ENCODE peak calls at places on chromosomes 5 and 9, in seven cellular contexts. T, H, Z, X, Y, D and S are unnamed samples. For H3K4me1, the result is how much of the 10 kb centered on the place peaks cover.

GRCh38 chr9:109769250-109769649 is 10.7 kb upstream of the PALM2AKAP2 start:
- DNase-seq in T (no peak), H (no peak), Z (no peak), X (no peak), Y (no peak), D (no peak), S (no peak)

GRCh38 chr5:132822650-132823480 is 7.6 kb downstream of the SHROOM1 start:
- DNase-seq in T (no peak), H (no peak), Z (no peak), X (peak), Y (peak), D (peak), S (no peak)

GRCh38 chr5:131679911-131680310 is 44.9 kb upstream of the RAPGEF6 start:
- DNase-seq in T (no peak), H (no peak), Z (no peak), X (no peak), Y (peak), D (no peak), S (peak)

GRCh38 chr5:3594514-3595101 is 1.0 kb upstream of the IRX1 start:
- DNase-seq in T (no peak), H (no peak), Z (no peak), X (no peak), Y (no peak), D (no peak), S (no peak)

GRCh38 chr5:142063376-142063775 is 45.2 kb upstream of the NDFIP1 start:
- DNase-seq in T (no peak), H (no peak), Z (no peak), X (no peak), Y (no peak), D (no peak), S (no peak)

GRCh38 chr9:128712451-128713410 is 10.4 kb downstream of the PKN3 start:
- DNase-seq in T (no peak), H (no peak), Z (no peak), X (no peak), Y (no peak), D (no peak), S (no peak)

GRCh38 chr5:75611324-75612210 is at the start of gene ANKDD1B:
- DNase-seq in T (peak), H (no peak), Z (peak), X (peak), Y (peak), D (peak), S (peak)

GRCh38 chr9:1083325-1083913 is 33.3 kb downstream of the DMRT2 start:
- DNase-seq in T (no peak), H (peak), Z (peak), X (peak), Y (no peak), D (peak), S (peak)

GRCh38 chr5:102910240-102911226 is 155.4 kb downstream of the PAM start:
- DNase-seq in T (no peak), H (no peak), Z (no peak), X (no peak), Y (peak), D (no peak), S (peak)

GRCh38 chr5:37448941-37449340 is 69.8 kb downstream of the WDR70 start:
- DNase-seq in T (no peak), H (no peak), Z (no peak), X (no peak), Y (peak), D (no peak), S (peak)

GRCh38 chr9:134438204-134438788 is 112.0 kb downstream of the RXRA start:
- DNase-seq in T (peak), H (no peak), Z (no peak), X (no peak), Y (no peak), D (no peak), S (no peak)

GRCh38 chr5:91288517-91288916 is 94.6 kb downstream of the ARRDC3 start:
- DNase-seq in T (no peak), H (no peak), Z (no peak), X (no peak), Y (no peak), D (no peak), S (no peak)

GRCh38 chr5:157559301-157559700 is 16.3 kb downstream of the ADAM19 start:
- DNase-seq in T (no peak), H (no peak), Z (no peak), X (no peak), Y (peak), D (no peak), S (peak)

GRCh38 chr5:91332267-91333044 is 50.7 kb downstream of the ARRDC3 start:
- DNase-seq in T (no peak), H (no peak), Z (no peak), X (no peak), Y (peak), D (no peak), S (peak)

GRCh38 chr9:98520221-98520920 is 188.4 kb downstream of the GABBR2 start:
- DNase-seq in T (no peak), H (no peak), Z (no peak), X (no peak), Y (peak), D (no peak), S (no peak)

GRCh38 chr9:113875917-113876805 is at the start of gene ZNF618:
- DNase-seq in T (no peak), H (peak), Z (peak), X (peak), Y (peak), D (peak), S (peak)

GRCh38 chr9:137454506-137455360 is 4.4 kb downstream of the NSMF start:
- DNase-seq in T (peak), H (peak), Z (peak), X (peak), Y (peak), D (peak), S (no peak)

GRCh38 chr5:98927988-98928801 is 612 bp downstream of the CHD1 start:
- DNase-seq in T (peak), H (peak), Z (peak), X (peak), Y (peak), D (peak), S (peak)

GRCh38 chr5:179454354-179454753 is 96.0 kb upstream of the RUFY1 start:
- DNase-seq in T (no peak), H (no peak), Z (no peak), X (no peak), Y (no peak), D (no peak), S (no peak)

GRCh38 chr5:97127727-97128126 is 14.7 kb downstream of the LIX1 start:
- DNase-seq in T (no peak), H (no peak), Z (no peak), X (no peak), Y (no peak), D (no peak), S (no peak)

GRCh38 chr9:69001921-69002320 is 12.0 kb downstream of the PRKACG start:
- DNase-seq in T (no peak), H (no peak), Z (no peak), X (no peak), Y (no peak), D (no peak), S (no peak)

GRCh38 chr9:77588319-77588937 is 59.7 kb downstream of the GNA14 start:
- DNase-seq in T (no peak), H (no peak), Z (peak), X (no peak), Y (peak), D (no peak), S (peak)

GRCh38 chr9:117869287-117869686 is 165.1 kb downstream of the TLR4 start:
- DNase-seq in T (no peak), H (no peak), Z (no peak), X (no peak), Y (no peak), D (no peak), S (no peak)

GRCh38 chr9:25025156-25025555 is 479.5 kb upstream of the IZUMO3 start:
- DNase-seq in T (no peak), H (no peak), Z (no peak), X (no peak), Y (no peak), D (no peak), S (no peak)

GRCh38 chr5:72018158-72018803 is 89.0 kb upstream of the MAP1B start:
- DNase-seq in T (peak), H (peak), Z (no peak), X (no peak), Y (peak), D (no peak), S (peak)

GRCh38 chr5:120103498-120103897 is 360.6 kb upstream of the PRR16 start:
- DNase-seq in T (no peak), H (no peak), Z (no peak), X (no peak), Y (no peak), D (no peak), S (no peak)

GRCh38 chr9:117074782-117075510 is 339.9 kb downstream of the ASTN2 start:
- DNase-seq in T (no peak), H (no peak), Z (no peak), X (no peak), Y (no peak), D (no peak), S (no peak)

GRCh38 chr9:21542780-21543179 is 60.7 kb upstream of the IFNE start:
- DNase-seq in T (no peak), H (no peak), Z (no peak), X (no peak), Y (peak), D (no peak), S (peak)

GRCh38 chr5:77356740-77357139 is 135.4 kb downstream of the WDR41 start:
- DNase-seq in T (no peak), H (no peak), Z (no peak), X (no peak), Y (no peak), D (no peak), S (peak)

GRCh38 chr5:170522211-170523128 is 18.6 kb downstream of the KCNIP1 start:
- DNase-seq in T (no peak), H (no peak), Z (no peak), X (no peak), Y (no peak), D (no peak), S (peak)

GRCh38 chr5:130063603-130064002 is 159.3 kb downstream of the CHSY3 start:
- DNase-seq in T (no peak), H (no peak), Z (no peak), X (no peak), Y (no peak), D (no peak), S (no peak)

GRCh38 chr5:19608434-19608833 is 379.6 kb downstream of the CDH18 start:
- DNase-seq in T (no peak), H (no peak), Z (no peak), X (no peak), Y (peak), D (no peak), S (peak)

GRCh38 chr5:179762781-179763176 is 30.2 kb downstream of the MAML1 start:
- DNase-seq in T (no peak), H (no peak), Z (no peak), X (no peak), Y (peak), D (no peak), S (peak)

GRCh38 chr5:135694906-135695305 is 116.1 kb upstream of the CXCL14 start:
- DNase-seq in T (no peak), H (no peak), Z (no peak), X (no peak), Y (no peak), D (no peak), S (no peak)

GRCh38 chr5:135694016-135694415 is 115.2 kb upstream of the CXCL14 start:
- DNase-seq in T (no peak), H (no peak), Z (no peak), X (no peak), Y (no peak), D (no peak), S (no peak)

GRCh38 chr5:135697251-135697958 is 118.6 kb upstream of the CXCL14 start:
- DNase-seq in T (no peak), H (no peak), Z (no peak), X (no peak), Y (no peak), D (no peak), S (no peak)

GRCh38 chr5:135696317-135696716 is 117.5 kb upstream of the CXCL14 start:
- DNase-seq in T (no peak), H (no peak), Z (no peak), X (no peak), Y (no peak), D (no peak), S (no peak)

DNA sequence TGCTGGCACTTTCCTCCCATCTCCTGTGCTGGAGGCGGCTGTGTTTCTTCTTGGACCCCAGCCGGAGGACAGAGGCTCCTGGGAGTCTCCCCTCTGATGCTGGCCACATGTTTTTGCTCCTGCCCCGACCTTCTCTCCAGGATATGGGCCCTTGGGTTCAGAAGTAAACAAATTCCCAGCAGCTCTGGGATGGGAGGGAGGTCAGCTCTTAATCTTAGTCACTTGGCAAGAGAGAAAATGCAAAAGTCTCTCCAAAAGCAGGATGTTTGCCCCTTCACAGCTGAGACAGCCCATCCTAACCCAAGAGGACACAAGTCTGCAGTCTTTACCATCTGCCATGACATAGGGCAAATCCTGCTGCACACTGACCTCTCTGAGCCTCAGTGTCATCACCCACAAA is 116.9 kb upstream of the CXCL14 start:
- DNase-seq in T (no peak), H (no peak), Z (no peak), X (no peak), Y (no peak), D (no peak), S (no peak)
- H3K4me1 ChIP-seq in T (under half), H (under half), Z (under half), X (under half), Y (under half), D (under half), S (under half)

DNA sequence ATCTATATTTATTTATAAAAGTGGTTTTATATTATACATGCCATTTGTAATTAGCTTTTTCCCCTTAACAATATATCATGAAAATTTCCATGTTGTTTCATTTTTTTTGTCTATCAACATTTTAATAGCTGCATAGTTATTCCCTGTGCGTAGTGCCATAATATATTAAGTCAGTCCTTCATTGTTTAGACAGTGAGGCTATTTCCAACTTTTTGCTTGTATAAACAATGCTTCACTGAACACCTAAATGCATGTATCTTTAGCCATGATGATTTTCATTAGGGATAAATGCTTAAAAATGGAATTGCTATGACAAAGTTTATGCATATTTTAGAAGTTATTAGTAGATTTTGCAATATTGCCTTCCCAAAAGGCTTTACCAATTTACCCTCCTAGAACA is 80.7 kb upstream of the STC2 start:
- DNase-seq in T (no peak), H (no peak), Z (no peak), X (no peak), Y (peak), D (no peak), S (no peak)
- H3K4me3 ChIP-seq in T (no peak), H (no peak), Z (no peak), X (no peak), Y (no peak), D (no peak), S (no peak)

GRCh38 chr5:151251621-151252020 is 1.4 kb upstream of the GM2A start:
- DNase-seq in T (no peak), H (no peak), Z (no peak), X (no peak), Y (no peak), D (no peak), S (no peak)
- H3K4me1 ChIP-seq in T (under half), H (under half), Z (under half), X (under half), Y (under half), D (under half), S (under half)

GRCh38 chr5:67724412-67725135 is 491.0 kb upstream of the PIK3R1 start:
- DNase-seq in T (no peak), H (no peak), Z (no peak), X (no peak), Y (no peak), D (no peak), S (no peak)

GRCh38 chr5:67723873-67724272 is 491.7 kb upstream of the PIK3R1 start:
- DNase-seq in T (no peak), H (no peak), Z (no peak), X (no peak), Y (no peak), D (no peak), S (no peak)

GRCh38 chr5:67725591-67725990 is 490.0 kb upstream of the PIK3R1 start:
- DNase-seq in T (no peak), H (no peak), Z (no peak), X (no peak), Y (peak), D (no peak), S (peak)

GRCh38 chr5:67720162-67720772 is 495.3 kb upstream of the PIK3R1 start:
- DNase-seq in T (no peak), H (no peak), Z (no peak), X (no peak), Y (no peak), D (no peak), S (no peak)
- H3K4me3 ChIP-seq in T (no peak), H (no peak), Z (no peak), X (no peak), Y (no peak), D (no peak), S (no peak)

GRCh38 chr5:93574939-93575241 is 6.1 kb downstream of the NR2F1-AS1 start:
- DNase-seq in T (no peak), H (no peak), Z (no peak), X (no peak), Y (no peak), D (no peak), S (no peak)

GRCh38 chr5:93574041-93574938 is 6.7 kb downstream of the NR2F1-AS1 start:
- DNase-seq in T (no peak), H (no peak), Z (no peak), X (peak), Y (no peak), D (no peak), S (no peak)

GRCh38 chr5:93572773-93573626 is 8.0 kb downstream of the NR2F1-AS1 start:
- DNase-seq in T (no peak), H (no peak), Z (no peak), X (peak), Y (peak), D (no peak), S (no peak)

GRCh38 chr5:93572101-93572772 is 8.8 kb downstream of the NR2F1-AS1 start:
- DNase-seq in T (no peak), H (no peak), Z (no peak), X (peak), Y (no peak), D (no peak), S (no peak)

GRCh38 chr5:93573627-93573974 is 7.4 kb downstream of the NR2F1-AS1 start:
- DNase-seq in T (no peak), H (no peak), Z (no peak), X (no peak), Y (no peak), D (no peak), S (no peak)
- H3K4me1 ChIP-seq in T (under half), H (under half), Z (half or more), X (under half), Y (under half), D (under half), S (under half)

GRCh38 chr5:54312499-54312898 is 2.1 kb upstream of the ARL15 start:
- DNase-seq in T (no peak), H (no peak), Z (no peak), X (no peak), Y (no peak), D (no peak), S (no peak)
- H3K4me3 ChIP-seq in T (no peak), H (no peak), Z (no peak), X (no peak), Y (no peak), D (no peak), S (no peak)